ENCODE peak calls at places on chromosomes 3 and 15, in four cellular contexts. B is activated T-cell treated with anti-CD3 and anti-CD28 coated beads, Interleukin-2, amount 50 U/mL, for 72 hours; U is fibroblast of pulmonary artery; N is hypothalamus. O is an unnamed sample.
A peak's percentile ranks its signal among the peaks of the same experiment; 100 is the strongest.

GRCh38 chr3:117128876-117129275 is 419.3 kb downstream of the TUSC7 start:
- DNase-seq in B (no peak), U (no peak), N (no peak), O (no peak)

GRCh38 chr3:122074621-122075265 is 19.6 kb downstream of the CD86 start:
- DNase-seq in B (peak; percentile 55), U (no peak), N (no peak), O (no peak)

GRCh38 chr15:71153823-71154524 is 38.7 kb downstream of the THSD4 start:
- DNase-seq in B (no peak), U (no peak), N (no peak), O (no peak)

GRCh38 chr3:156615592-156616173 is 58.7 kb upstream of the TIPARP start:
- DNase-seq in B (no peak), U (peak; percentile 93), N (no peak), O (peak; percentile 55)

GRCh38 chr3:197466586-197467399 is 89.0 kb downstream of the BDH1 start:
- DNase-seq in B (no peak), U (peak; percentile 55), N (no peak), O (peak; percentile 65)

GRCh38 chr3:112647122-112647521 is 6.2 kb upstream of the CCDC80 start:
- DNase-seq in B (no peak), U (peak; percentile 94), N (no peak), O (peak; percentile 80)

GRCh38 chr15:50953302-50953701 is 44.8 kb downstream of the AP4E1 start:
- DNase-seq in B (no peak), U (peak; percentile 38), N (no peak), O (peak; percentile 30)

GRCh38 chr3:159322322-159322939 is 520.6 kb downstream of the MFSD1 start:
- DNase-seq in B (peak; percentile 26), U (peak; percentile 28), N (no peak), O (peak; percentile 40)

GRCh38 chr3:54936561-54936960 is 8.7 kb upstream of the LRTM1 start:
- DNase-seq in B (no peak), U (peak; percentile 27), N (no peak), O (no peak)

GRCh38 chr3:39962566-39962965 is 153.2 kb downstream of the MYRIP start:
- DNase-seq in B (no peak), U (peak; percentile 38), N (no peak), O (no peak)

GRCh38 chr3:196604548-196604947 is 34.9 kb upstream of the NRROS start:
- DNase-seq in B (peak; percentile 62), U (no peak), N (no peak), O (no peak)

GRCh38 chr3:104805042-104805441 is 561.7 kb upstream of the ALCAM start:
- DNase-seq in B (no peak), U (no peak), N (no peak), O (no peak)

GRCh38 chr3:41525288-41526064 is 326.2 kb downstream of the CTNNB1 start:
- DNase-seq in B (no peak), U (no peak), N (no peak), O (no peak)

GRCh38 chr15:70892002-70892911 is at the start of the genes LRRC49 and THAP10:
- DNase-seq in B (peak; percentile 67), U (peak; percentile 96), N (peak; percentile 61), O (peak; percentile 90)

GRCh38 chr3:185423178-185423577 is 60.2 kb downstream of the MAP3K13 start:
- DNase-seq in B (no peak), U (peak; percentile 16), N (no peak), O (peak; percentile 63)

GRCh38 chr3:14290631-14291385 is 111.6 kb upstream of the SLC6A6 start:
- DNase-seq in B (no peak), U (no peak), N (no peak), O (no peak)

GRCh38 chr15:74788716-74789151 is 6.9 kb downstream of the CSK start:
- DNase-seq in B (peak; percentile 69), U (no peak), N (no peak), O (no peak)

GRCh38 chr3:55782806-55783205 is 295.7 kb upstream of the WNT5A start:
- DNase-seq in B (no peak), U (no peak), N (no peak), O (no peak)

O was measured in MCF 10A.